ENCODE peak calls at places on chromosomes 5 and 9, in five cellular contexts. U is coronary artery, Y is Panc1, C is A549, F is nephron progenitor cell. T is an unnamed sample.
A peak's percentile ranks its signal among the peaks of the same experiment; 100 is the strongest.

GRCh38 chr9:108477538-108478006 is 378.2 kb downstream of the ACTL7B start:
- DNase-seq in F (no peak), U (no peak), C (peak; percentile 26), Y (peak; percentile 77), T (no peak)

GRCh38 chr5:72552041-72552557 is 44.9 kb upstream of the ZNF366 start:
- DNase-seq in Y (no peak), F (no peak), U (no peak), C (no peak), T (no peak)

GRCh38 chr9:129889936-129890717 is 54.9 kb downstream of the USP20 start:
- DNase-seq in F (no peak), C (no peak), U (no peak), Y (no peak), T (peak; percentile 49)

GRCh38 chr9:124947727-124948391 is 7.0 kb upstream of the GOLGA1 start:
- DNase-seq in U (no peak), C (no peak), Y (no peak), F (no peak), T (no peak)

GRCh38 chr9:121333950-121334773 is 35.9 kb downstream of the STOM start:
- DNase-seq in Y (no peak), F (no peak), C (no peak), U (no peak), T (no peak)

GRCh38 chr5:146039420-146039819 is 66.0 kb downstream of the PLAC8L1 start:
- DNase-seq in F (no peak), U (no peak), Y (no peak), C (no peak), T (no peak)

GRCh38 chr9:18824095-18824666 is 208.8 kb downstream of the SAXO1 start:
- DNase-seq in F (no peak), U (no peak), Y (no peak), C (no peak), T (no peak)

GRCh38 chr5:103624035-103624461 is 61.5 kb upstream of the NUDT12 start:
- DNase-seq in F (no peak), C (no peak), U (no peak), Y (no peak), T (no peak)

GRCh38 chr9:127918201-127919107 is 1.6 kb upstream of the ST6GALNAC4 start:
- DNase-seq in C (no peak), Y (no peak), F (no peak), U (no peak), T (no peak)

DNA sequence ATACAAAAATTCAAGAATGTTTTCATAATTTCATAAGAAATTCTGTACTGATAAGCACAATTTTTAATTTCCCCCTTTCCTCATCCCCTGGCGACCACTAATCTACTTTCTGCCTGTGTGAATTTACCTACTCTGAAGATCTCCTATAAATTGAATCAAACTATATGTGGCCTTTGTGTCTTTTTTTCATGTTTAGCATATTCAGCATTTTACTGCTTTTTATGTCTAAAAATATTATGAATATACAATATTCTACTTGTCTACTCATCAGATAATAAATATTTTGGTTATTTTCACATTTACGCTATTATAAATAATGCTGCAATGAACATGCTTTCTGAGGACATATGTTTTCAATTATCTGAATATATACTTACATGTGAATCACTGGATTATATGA is 144.8 kb downstream of the CYLC2 start:
- DNase-seq in C (no peak), F (no peak), U (no peak), Y (no peak), T (no peak)
- TF ChIP-seq CTCF in C (no peak), F (no peak), U (no peak), Y (no peak), T (no peak)

DNA sequence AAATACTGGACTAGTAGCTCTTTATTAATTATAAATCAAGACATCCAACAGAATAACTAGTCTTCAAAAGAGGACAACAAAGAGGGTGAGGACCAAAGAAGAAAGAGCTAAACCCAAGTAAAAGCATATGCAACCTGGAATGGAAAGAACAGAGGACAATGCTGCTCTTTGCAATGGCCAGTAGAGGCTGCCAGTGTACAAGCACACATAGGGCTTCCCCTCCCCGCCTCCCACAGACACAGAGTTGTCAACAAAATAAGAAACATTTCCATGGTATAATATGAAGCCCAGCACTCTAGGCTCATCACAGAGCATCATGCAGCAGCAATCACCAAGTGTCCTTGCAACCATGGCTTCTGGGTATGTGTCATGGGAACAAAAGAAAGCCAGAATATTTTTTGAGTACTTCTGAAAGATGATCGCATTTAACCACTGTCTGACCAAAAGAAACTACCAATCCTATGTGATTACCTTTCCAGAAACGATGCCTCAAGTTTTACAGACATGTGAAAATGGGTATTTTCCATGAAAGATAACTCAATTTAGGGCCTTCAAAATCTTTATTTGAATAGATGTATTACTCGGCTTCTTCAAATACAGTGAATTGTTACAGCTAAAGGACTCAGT is 58.1 kb downstream of the RFX3 start:
- DNase-seq in F (peak; percentile 31), Y (peak; percentile 56), U (no peak), C (peak; percentile 31), T (peak; percentile 35)
- TF ChIP-seq CTCF in F (peak; percentile 64), Y (peak; percentile 84), U (peak; percentile 44), C (peak; percentile 94), T (peak; percentile 85)

DNA sequence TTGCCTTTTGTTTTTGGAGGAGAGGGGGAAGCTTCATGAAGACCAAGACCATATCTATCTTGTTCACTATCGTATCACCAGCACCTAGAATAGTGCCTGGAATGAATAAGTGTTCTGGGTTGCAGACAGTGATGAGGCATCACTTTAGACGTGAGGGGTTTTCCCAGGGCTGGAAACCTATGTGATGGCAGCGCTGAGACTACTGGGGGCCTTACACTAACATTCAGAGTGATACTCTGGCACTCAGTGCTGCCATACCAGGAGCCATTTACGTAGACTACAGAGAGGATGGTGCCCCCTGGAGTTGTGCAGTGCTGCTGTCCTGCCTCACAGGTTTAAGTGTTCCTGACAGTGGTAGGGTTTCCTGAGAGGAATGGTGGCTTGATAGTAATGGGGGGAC is 6.9 kb downstream of the CCL19 start:
- DNase-seq in Y (no peak), U (no peak), F (no peak), C (no peak), T (no peak)
- TF ChIP-seq CTCF in Y (no peak), U (no peak), F (no peak), C (no peak), T (no peak)

GRCh38 chr5:6435356-6435755 is 13.3 kb upstream of the UBE2QL1 start:
- DNase-seq in C (no peak), F (peak; percentile 64), U (peak; percentile 29), Y (no peak), T (no peak)
- TF ChIP-seq CTCF in C (peak; percentile 33), F (peak; percentile 53), U (no peak), Y (peak; percentile 64), T (no peak)